ENCODE peak calls at places on chromosomes 3 and 15, in six cellular contexts. One of them, this sample, is unnamed.
A peak's percentile ranks its signal among the peaks of the same experiment; 100 is the strongest.

GRCh38 chr3:118970819-118971218 is 63.8 kb downstream of the IGSF11 start:
- DNase-seq in T47D: no peak
- DNase-seq in fibroblast of lung: no peak
- DNase-seq in ascending aorta: no peak
- DNase-seq in iris pigment epithelial cell: no peak
- DNase-seq in right atrium auricular region: no peak
- DNase-seq in this sample: no peak

GRCh38 chr3:82807781-82808180 is 1046.3 kb upstream of the GBE1 start:
- DNase-seq in T47D: no peak
- DNase-seq in fibroblast of lung: no peak
- DNase-seq in ascending aorta: no peak
- DNase-seq in iris pigment epithelial cell: no peak
- DNase-seq in right atrium auricular region: no peak
- DNase-seq in this sample: no peak

GRCh38 chr15:63198752-63199250 is 9.4 kb downstream of the RAB8B start:
- DNase-seq in T47D: no peak
- DNase-seq in fibroblast of lung: peak; percentile 88
- DNase-seq in ascending aorta: no peak
- DNase-seq in iris pigment epithelial cell: peak; percentile 77
- DNase-seq in right atrium auricular region: no peak
- DNase-seq in this sample: no peak

GRCh38 chr3:122969585-122970453 is 57.7 kb downstream of the SEMA5B start:
- DNase-seq in T47D: no peak
- DNase-seq in fibroblast of lung: peak; percentile 23
- DNase-seq in ascending aorta: no peak
- DNase-seq in iris pigment epithelial cell: peak; percentile 59
- DNase-seq in right atrium auricular region: no peak
- DNase-seq in this sample: no peak

GRCh38 chr3:150097588-150097890 is 126.8 kb upstream of the PFN2 start:
- DNase-seq in T47D: no peak
- DNase-seq in fibroblast of lung: peak; percentile 50
- DNase-seq in ascending aorta: no peak
- DNase-seq in iris pigment epithelial cell: peak; percentile 81
- DNase-seq in right atrium auricular region: no peak
- DNase-seq in this sample: no peak

GRCh38 chr15:82944840-82945239 is 7.7 kb downstream of the HOMER2 start:
- DNase-seq in T47D: no peak
- DNase-seq in fibroblast of lung: no peak
- DNase-seq in ascending aorta: no peak
- DNase-seq in iris pigment epithelial cell: no peak
- DNase-seq in right atrium auricular region: no peak
- DNase-seq in this sample: no peak

GRCh38 chr3:96488708-96489107 is 325.7 kb upstream of the EPHA6 start:
- DNase-seq in T47D: no peak
- DNase-seq in fibroblast of lung: no peak
- DNase-seq in ascending aorta: no peak
- DNase-seq in iris pigment epithelial cell: no peak
- DNase-seq in right atrium auricular region: no peak
- DNase-seq in this sample: no peak

GRCh38 chr3:185267193-185267592 is 13.3 kb upstream of the EHHADH start:
- DNase-seq in T47D: no peak
- DNase-seq in fibroblast of lung: no peak
- DNase-seq in ascending aorta: no peak
- DNase-seq in iris pigment epithelial cell: no peak
- DNase-seq in right atrium auricular region: no peak
- DNase-seq in this sample: no peak

GRCh38 chr3:45362768-45363167 is 25.6 kb upstream of the LARS2 start:
- DNase-seq in T47D: no peak
- DNase-seq in fibroblast of lung: peak; percentile 55
- DNase-seq in ascending aorta: no peak
- DNase-seq in iris pigment epithelial cell: peak; percentile 56
- DNase-seq in right atrium auricular region: no peak
- DNase-seq in this sample: no peak

GRCh38 chr3:27713435-27713880 is 8.7 kb downstream of the EOMES start:
- DNase-seq in T47D: no peak
- DNase-seq in fibroblast of lung: no peak
- DNase-seq in ascending aorta: no peak
- DNase-seq in iris pigment epithelial cell: no peak
- DNase-seq in right atrium auricular region: no peak
- DNase-seq in this sample: no peak

GRCh38 chr15:71104636-71105035 is 10.6 kb upstream of the THSD4 start:
- DNase-seq in T47D: peak; percentile 94
- DNase-seq in fibroblast of lung: no peak
- DNase-seq in ascending aorta: no peak
- DNase-seq in iris pigment epithelial cell: no peak
- DNase-seq in right atrium auricular region: no peak
- DNase-seq in this sample: no peak

GRCh38 chr3:58651268-58651667 is 15.3 kb downstream of the FAM3D start:
- DNase-seq in T47D: no peak
- DNase-seq in fibroblast of lung: peak; percentile 12
- DNase-seq in ascending aorta: no peak
- DNase-seq in iris pigment epithelial cell: peak; percentile 12
- DNase-seq in right atrium auricular region: no peak
- DNase-seq in this sample: no peak

GRCh38 chr3:33437556-33438283 is 2.5 kb downstream of the UBP1 start:
- DNase-seq in T47D: peak; percentile 30
- DNase-seq in fibroblast of lung: peak; percentile 54
- DNase-seq in ascending aorta: no peak
- DNase-seq in iris pigment epithelial cell: peak; percentile 86
- DNase-seq in right atrium auricular region: no peak
- DNase-seq in this sample: no peak

GRCh38 chr15:88900309-88900981 is 5.1 kb upstream of the HAPLN3 start:
- DNase-seq in T47D: no peak
- DNase-seq in fibroblast of lung: peak; percentile 24
- DNase-seq in ascending aorta: no peak
- DNase-seq in iris pigment epithelial cell: no peak
- DNase-seq in right atrium auricular region: no peak
- DNase-seq in this sample: no peak

GRCh38 chr15:77027111-77027696 is 32.3 kb downstream of the PSTPIP1 start:
- DNase-seq in T47D: no peak
- DNase-seq in fibroblast of lung: no peak
- DNase-seq in ascending aorta: peak; percentile 44
- DNase-seq in iris pigment epithelial cell: no peak
- DNase-seq in right atrium auricular region: no peak
- DNase-seq in this sample: no peak

GRCh38 chr15:83733206-83733605 is 79.3 kb downstream of the ADAMTSL3 start:
- DNase-seq in T47D: peak; percentile 31
- DNase-seq in fibroblast of lung: peak; percentile 9
- DNase-seq in ascending aorta: no peak
- DNase-seq in iris pigment epithelial cell: peak; percentile 89
- DNase-seq in right atrium auricular region: no peak
- DNase-seq in this sample: no peak

GRCh38 chr3:168284728-168285127 is 189.0 kb upstream of the GOLIM4 start:
- DNase-seq in T47D: no peak
- DNase-seq in fibroblast of lung: no peak
- DNase-seq in ascending aorta: no peak
- DNase-seq in iris pigment epithelial cell: no peak
- DNase-seq in right atrium auricular region: no peak
- DNase-seq in this sample: no peak

GRCh38 chr15:96171842-96172241 is 158.7 kb upstream of the NR2F2 start:
- DNase-seq in T47D: peak; percentile 54
- DNase-seq in fibroblast of lung: no peak
- DNase-seq in ascending aorta: no peak
- DNase-seq in iris pigment epithelial cell: peak; percentile 69
- DNase-seq in right atrium auricular region: no peak
- DNase-seq in this sample: no peak

GRCh38 chr3:48413086-48413485 is 16.8 kb downstream of the PLXNB1 start:
- DNase-seq in T47D: no peak
- DNase-seq in fibroblast of lung: no peak
- DNase-seq in ascending aorta: no peak
- DNase-seq in iris pigment epithelial cell: no peak
- DNase-seq in right atrium auricular region: no peak
- DNase-seq in this sample: no peak

GRCh38 chr3:34619990-34620389 is 821.6 kb downstream of the PDCD6IP start:
- DNase-seq in T47D: peak; percentile 54
- DNase-seq in fibroblast of lung: no peak
- DNase-seq in ascending aorta: no peak
- DNase-seq in iris pigment epithelial cell: no peak
- DNase-seq in right atrium auricular region: no peak
- DNase-seq in this sample: no peak

GRCh38 chr15:98873441-98874218 is 134.0 kb downstream of the PGPEP1L start:
- DNase-seq in T47D: peak; percentile 80
- DNase-seq in fibroblast of lung: peak; percentile 71
- DNase-seq in ascending aorta: no peak
- DNase-seq in iris pigment epithelial cell: peak; percentile 92
- DNase-seq in right atrium auricular region: no peak
- DNase-seq in this sample: peak; percentile 68

GRCh38 chr3:77039606-77040553 is at the start of gene ROBO2:
- DNase-seq in T47D: peak; percentile 57
- DNase-seq in fibroblast of lung: peak; percentile 47
- DNase-seq in ascending aorta: peak; percentile 64
- DNase-seq in iris pigment epithelial cell: peak; percentile 45
- DNase-seq in right atrium auricular region: no peak
- DNase-seq in this sample: peak; percentile 54

GRCh38 chr3:114435733-114436132 is 141.9 kb downstream of the TIGIT start:
- DNase-seq in T47D: no peak
- DNase-seq in fibroblast of lung: peak; percentile 51
- DNase-seq in ascending aorta: no peak
- DNase-seq in iris pigment epithelial cell: peak; percentile 31
- DNase-seq in right atrium auricular region: no peak
- DNase-seq in this sample: no peak

GRCh38 chr3:16866447-16867025 is 18.2 kb upstream of the PLCL2 start:
- DNase-seq in T47D: no peak
- DNase-seq in fibroblast of lung: peak; percentile 17
- DNase-seq in ascending aorta: no peak
- DNase-seq in iris pigment epithelial cell: peak; percentile 26
- DNase-seq in right atrium auricular region: no peak
- DNase-seq in this sample: no peak

GRCh38 chr3:94070341-94070911 is 7.6 kb downstream of the NSUN3 start:
- DNase-seq in T47D: no peak
- DNase-seq in fibroblast of lung: no peak
- DNase-seq in ascending aorta: no peak
- DNase-seq in iris pigment epithelial cell: no peak
- DNase-seq in right atrium auricular region: no peak
- DNase-seq in this sample: no peak

GRCh38 chr3:79954756-79955155 is 187.0 kb upstream of the ROBO1 start:
- DNase-seq in T47D: no peak
- DNase-seq in fibroblast of lung: no peak
- DNase-seq in ascending aorta: no peak
- DNase-seq in iris pigment epithelial cell: no peak
- DNase-seq in right atrium auricular region: no peak
- DNase-seq in this sample: no peak

GRCh38 chr3:49428697-49429100 is 425 bp downstream of the NICN1 start:
- DNase-seq in T47D: no peak
- DNase-seq in fibroblast of lung: no peak
- DNase-seq in ascending aorta: no peak
- DNase-seq in iris pigment epithelial cell: no peak
- DNase-seq in right atrium auricular region: no peak
- DNase-seq in this sample: no peak

GRCh38 chr3:141412936-141413354 is 44.6 kb downstream of the ZBTB38 start:
- DNase-seq in T47D: peak; percentile 80
- DNase-seq in fibroblast of lung: peak; percentile 94
- DNase-seq in ascending aorta: peak; percentile 97
- DNase-seq in iris pigment epithelial cell: peak; percentile 81
- DNase-seq in right atrium auricular region: peak; percentile 95
- DNase-seq in this sample: no peak

GRCh38 chr15:52261498-52262242 is 33.9 kb downstream of the MYO5C start:
- DNase-seq in T47D: no peak
- DNase-seq in fibroblast of lung: peak; percentile 79
- DNase-seq in ascending aorta: peak; percentile 89
- DNase-seq in iris pigment epithelial cell: peak; percentile 70
- DNase-seq in right atrium auricular region: peak; percentile 77
- DNase-seq in this sample: peak; percentile 55

GRCh38 chr15:25176991-25177954 is 222.5 kb downstream of the SNRPN start:
- DNase-seq in T47D: no peak
- DNase-seq in fibroblast of lung: no peak
- DNase-seq in ascending aorta: peak; percentile 56
- DNase-seq in iris pigment epithelial cell: no peak
- DNase-seq in right atrium auricular region: peak; percentile 38
- DNase-seq in this sample: no peak

GRCh38 chr15:93072011-93072410 is 17.0 kb downstream of the RGMA start:
- DNase-seq in T47D: peak; percentile 33
- DNase-seq in fibroblast of lung: peak; percentile 66
- DNase-seq in ascending aorta: no peak
- DNase-seq in iris pigment epithelial cell: peak; percentile 48
- DNase-seq in right atrium auricular region: no peak
- DNase-seq in this sample: peak; percentile 42

GRCh38 chr3:31232049-31233040 is 300.4 kb upstream of the STT3B start:
- DNase-seq in T47D: no peak
- DNase-seq in fibroblast of lung: no peak
- DNase-seq in ascending aorta: no peak
- DNase-seq in iris pigment epithelial cell: no peak
- DNase-seq in right atrium auricular region: no peak
- DNase-seq in this sample: no peak

GRCh38 chr3:124653788-124654469 is 76.3 kb upstream of the UMPS start:
- DNase-seq in T47D: no peak
- DNase-seq in fibroblast of lung: no peak
- DNase-seq in ascending aorta: no peak
- DNase-seq in iris pigment epithelial cell: no peak
- DNase-seq in right atrium auricular region: no peak
- DNase-seq in this sample: no peak

GRCh38 chr3:107738486-107739183 is 215.9 kb downstream of the BBX start:
- DNase-seq in T47D: no peak
- DNase-seq in fibroblast of lung: no peak
- DNase-seq in ascending aorta: no peak
- DNase-seq in iris pigment epithelial cell: no peak
- DNase-seq in right atrium auricular region: no peak
- DNase-seq in this sample: no peak

GRCh38 chr3:179700716-179701115 is 47.9 kb downstream of the USP13 start:
- DNase-seq in T47D: no peak
- DNase-seq in fibroblast of lung: no peak
- DNase-seq in ascending aorta: no peak
- DNase-seq in iris pigment epithelial cell: no peak
- DNase-seq in right atrium auricular region: no peak
- DNase-seq in this sample: no peak

This sample was measured in HEK293T.